ENCODE peak calls at places on chromosomes 13 and 19, in eight cellular contexts. I is AG04450; U is BJ; V is erythroblast; J is activated naive CD4-positive, alpha-beta T cell treated with anti-CD3 and anti-CD28 coated beads, Interleukin-2, amount 10 ng/mL, durations not matched to agents 7 days and 5 days; M is SHP77; W is NCI-H1105 treated with DMSO at 0.1 percent for 48 hours; S is PC-3. P is an unnamed sample.

GRCh38 chr13:99717959-99718674 is 216.8 kb downstream of the TM9SF2 start:
- DNase-seq in W (no peak), I (no peak), M (no peak), J (no peak), V (no peak), U (no peak), S (no peak), P (no peak)

GRCh38 chr19:5687360-5688198 is 2.5 kb upstream of the RPL36 start:
- DNase-seq in I (no peak), U (no peak), M (no peak), J (no peak), W (no peak), V (no peak), S (no peak), P (no peak)

GRCh38 chr13:80030491-80030890 is 310.4 kb downstream of the SPRY2 start:
- DNase-seq in J (no peak), U (no peak), I (no peak), V (no peak), W (no peak), S (peak; percentile 88), M (no peak), P (peak; percentile 72)

GRCh38 chr13:29800687-29801086 is 49.7 kb downstream of the UBL3 start:
- DNase-seq in M (no peak), W (no peak), J (no peak), U (no peak), I (no peak), V (no peak), S (no peak), P (no peak)

GRCh38 chr13:41107584-41108014 is 25.0 kb downstream of the KBTBD6 start:
- DNase-seq in S (no peak), J (no peak), I (no peak), V (no peak), M (peak; percentile 84), U (no peak), W (no peak), P (no peak)

GRCh38 chr13:68257111-68257842 is 1027.1 kb upstream of the PCDH9 start:
- DNase-seq in V (no peak), W (no peak), M (no peak), S (no peak), I (no peak), U (no peak), J (no peak), P (no peak)

GRCh38 chr19:8462601-8463000 is 17.8 kb downstream of the HNRNPM start:
- DNase-seq in I (no peak), U (no peak), V (no peak), S (no peak), M (no peak), J (no peak), W (no peak), P (no peak)

GRCh38 chr13:106372199-106373160 is 163.0 kb downstream of the EFNB2 start:
- DNase-seq in S (no peak), U (peak; percentile 52), I (no peak), M (no peak), W (no peak), V (no peak), J (no peak), P (peak; percentile 69)

GRCh38 chr19:34662919-34663318 is 14.0 kb downstream of the SCGB2B2 start:
- DNase-seq in I (no peak), U (no peak), W (peak; percentile 25), M (peak; percentile 50), V (peak; percentile 27), S (peak; percentile 36), J (peak; percentile 64), P (peak; percentile 35)